ENCODE peak calls at places on chromosomes 7 and 10, in four cellular contexts. Z, C, F and K are unnamed samples. For H3K27me3, the result is how much of the 10 kb centered on the place peaks cover.

GRCh38 chr10:49398000-49398861 is 2.3 kb upstream of the DRGX start:
- DNase-seq in Z (peak), C (peak), F (no peak), K (peak)

GRCh38 chr7:154231732-154232131 is 179.5 kb downstream of the DPP6 start:
- DNase-seq in Z (no peak), C (no peak), F (no peak), K (peak)

GRCh38 chr7:51236470-51237127 is 80.0 kb downstream of the COBL start:
- DNase-seq in Z (no peak), C (no peak), F (no peak), K (no peak)

GRCh38 chr10:116451956-116452720 is 24.5 kb downstream of the PNLIPRP3 start:
- DNase-seq in Z (no peak), C (no peak), F (no peak), K (peak)

GRCh38 chr7:52956379-52956915 is 79.0 kb upstream of the POM121L12 start:
- DNase-seq in Z (no peak), C (no peak), F (no peak), K (no peak)

GRCh38 chr10:124221356-124222297 is 128.2 kb upstream of the CHST15 start:
- DNase-seq in Z (no peak), C (no peak), F (peak), K (peak)

GRCh38 chr10:91043173-91043910 is 122.5 kb upstream of the ANKRD1 start:
- DNase-seq in Z (peak), C (no peak), F (no peak), K (no peak)

GRCh38 chr7:14841850-14842249 is 60.7 kb downstream of the DGKB start:
- DNase-seq in Z (peak), C (no peak), F (no peak), K (no peak)

GRCh38 chr10:102267748-102268147 is 22.4 kb downstream of the GBF1 start:
- DNase-seq in Z (peak), C (no peak), F (no peak), K (no peak)

GRCh38 chr7:99404235-99404976 is 4.0 kb downstream of the PDAP1 start:
- DNase-seq in Z (peak), C (no peak), F (no peak), K (no peak)

GRCh38 chr10:117226813-117227451 is 14.0 kb upstream of the SLC18A2 start:
- DNase-seq in Z (no peak), C (no peak), F (peak), K (peak)

GRCh38 chr7:99767662-99768061 is 16.3 kb downstream of the CYP3A4 start:
- DNase-seq in Z (no peak), C (no peak), F (no peak), K (no peak)

GRCh38 chr7:135389971-135390370 is 119.9 kb downstream of the CNOT4 start:
- DNase-seq in Z (no peak), C (no peak), F (no peak), K (no peak)

GRCh38 chr10:110918269-110918632 is 729 bp downstream of the BBIP1 start:
- DNase-seq in Z (peak), C (peak), F (peak), K (no peak)

GRCh38 chr10:7671121-7671520 is 4.4 kb upstream of the ITIH5 start:
- DNase-seq in Z (no peak), C (no peak), F (no peak), K (no peak)
- H3K27me3 ChIP-seq in Z (under half), C (under half), F (under half), K (under half)

GRCh38 chr10:132845780-132846595 is 60.0 kb upstream of the NKX6-2 start:
- DNase-seq in Z (no peak), C (no peak), F (no peak), K (peak)
- H3K27me3 ChIP-seq in Z (under half), C (under half), F (under half), K (under half)

GRCh38 chr10:12873172-12873571 is 128.3 kb downstream of the CCDC3 start:
- DNase-seq in Z (no peak), C (no peak), F (no peak), K (no peak)
- H3K27me3 ChIP-seq in Z (under half), C (under half), F (under half), K (under half)

DNA sequence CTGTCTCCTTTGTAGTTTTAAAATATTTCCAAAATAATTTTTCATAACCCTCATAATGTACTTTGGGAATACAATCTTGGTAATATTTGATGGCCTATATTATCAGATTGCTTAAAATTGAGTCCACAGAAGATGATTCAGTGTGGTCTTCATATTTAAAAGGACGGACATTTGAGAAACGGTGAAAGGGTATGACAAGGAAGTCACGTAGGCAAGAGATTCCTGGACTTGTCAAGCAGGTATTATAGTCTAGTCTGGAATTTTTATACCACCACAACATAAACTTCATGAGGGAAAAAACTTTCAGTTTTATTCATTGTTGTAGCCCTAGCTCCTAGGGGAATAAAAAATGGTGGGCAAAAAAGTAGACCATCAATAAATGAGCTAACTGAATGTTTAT is 82.3 kb downstream of the KMT2E start:
- DNase-seq in Z (no peak), C (no peak), F (no peak), K (no peak)
- H3K27me3 ChIP-seq in Z (under half), C (under half), F (under half), K (under half)